ENCODE peak calls at places on chromosomes 7 and 10, in eight cellular contexts. G, J, K, X, Z, Q, I and F are unnamed samples.

GRCh38 chr10:116371737-116372136 is 47.5 kb downstream of the CCDC172 start:
- DNase-seq in G (no peak), J (no peak), K (no peak), X (no peak), Z (no peak), Q (no peak), I (no peak), F (no peak)

GRCh38 chr10:124672181-124672638 is 72.0 kb downstream of the FAM53B start:
- DNase-seq in G (no peak), J (no peak), K (no peak), X (no peak), Z (no peak), Q (no peak), I (no peak), F (peak)

GRCh38 chr10:86663576-86664369 is 4.5 kb upstream of the LDB3 start:
- DNase-seq in G (no peak), J (no peak), K (no peak), X (no peak), Z (peak), Q (no peak), I (no peak), F (no peak)

GRCh38 chr7:150514748-150515222 is at the start of gene GIMAP7:
- DNase-seq in G (peak), J (no peak), K (no peak), X (no peak), Z (no peak), Q (no peak), I (no peak), F (no peak)

GRCh38 chr7:79361214-79361613 is 92.3 kb downstream of the MAGI2 start:
- DNase-seq in G (no peak), J (no peak), K (no peak), X (no peak), Z (peak), Q (no peak), I (no peak), F (no peak)

GRCh38 chr7:28135296-28135695 is 45.3 kb downstream of the JAZF1 start:
- DNase-seq in G (no peak), J (no peak), K (no peak), X (no peak), Z (no peak), Q (no peak), I (no peak), F (peak)

GRCh38 chr10:78870458-78870857 is 198.3 kb upstream of the ZMIZ1 start:
- DNase-seq in G (no peak), J (no peak), K (no peak), X (no peak), Z (no peak), Q (no peak), I (no peak), F (no peak)

GRCh38 chr7:92904292-92905131 is 68.1 kb upstream of the CDK6 start:
- DNase-seq in G (peak), J (peak), K (no peak), X (no peak), Z (peak), Q (peak), I (peak), F (peak)

GRCh38 chr7:42192851-42193456 is 44.1 kb downstream of the GLI3 start:
- DNase-seq in G (no peak), J (no peak), K (no peak), X (no peak), Z (no peak), Q (no peak), I (no peak), F (peak)

GRCh38 chr7:81789406-81790139 is 19.7 kb upstream of the HGF start:
- DNase-seq in G (no peak), J (no peak), K (no peak), X (no peak), Z (no peak), Q (no peak), I (no peak), F (no peak)

GRCh38 chr7:88243345-88243909 is 23.6 kb upstream of the SRI start:
- DNase-seq in G (no peak), J (no peak), K (peak), X (peak), Z (peak), Q (peak), I (peak), F (peak)

GRCh38 chr10:134205-134742 is 981 bp upstream of the ZMYND11 start:
- DNase-seq in G (no peak), J (peak), K (no peak), X (no peak), Z (no peak), Q (no peak), I (no peak), F (peak)

GRCh38 chr7:159095979-159096411 is 48.7 kb downstream of the VIPR2 start:
- DNase-seq in G (no peak), J (no peak), K (no peak), X (no peak), Z (no peak), Q (no peak), I (no peak), F (no peak)